ENCODE peak calls at places on chromosomes 5 and 9, in four cellular contexts. V, S, C and I are unnamed samples.

GRCh38 chr9:81877047-81877446 is 51.2 kb upstream of the SPATA31D4 start:
- DNase-seq in C (no peak), S (no peak), V (no peak), I (no peak)

GRCh38 chr5:158819840-158820620 is 279.7 kb downstream of the EBF1 start:
- DNase-seq in V (no peak), S (peak), C (no peak), I (no peak)

GRCh38 chr5:154320690-154321089 is 125.1 kb upstream of the SAP30L start:
- DNase-seq in V (no peak), S (peak), C (no peak), I (no peak)

GRCh38 chr5:73619606-73620334 is 6.2 kb upstream of the ARHGEF28 start:
- DNase-seq in C (no peak), V (no peak), S (no peak), I (no peak)

GRCh38 chr9:134284273-134284672 is 42.0 kb upstream of the RXRA start:
- DNase-seq in V (no peak), S (no peak), C (no peak), I (no peak)

GRCh38 chr5:179212870-179213269 is 132.4 kb downstream of the ADAMTS2 start:
- DNase-seq in V (no peak), S (no peak), C (no peak), I (no peak)

GRCh38 chr5:149265559-149265958 is 6.1 kb upstream of the AFAP1L1 start:
- DNase-seq in S (peak), C (no peak), V (no peak), I (peak)

GRCh38 chr9:127561491-127562270 is 50.4 kb upstream of the STXBP1 start:
- DNase-seq in C (no peak), S (peak), V (peak), I (peak)

GRCh38 chr9:69975681-69976080 is 68.0 kb upstream of the MAMDC2 start:
- DNase-seq in C (no peak), V (no peak), S (peak), I (no peak)

GRCh38 chr9:116792271-116792670 is 105.2 kb downstream of the TRIM32 start:
- DNase-seq in V (no peak), S (no peak), C (peak), I (peak)

DNA sequence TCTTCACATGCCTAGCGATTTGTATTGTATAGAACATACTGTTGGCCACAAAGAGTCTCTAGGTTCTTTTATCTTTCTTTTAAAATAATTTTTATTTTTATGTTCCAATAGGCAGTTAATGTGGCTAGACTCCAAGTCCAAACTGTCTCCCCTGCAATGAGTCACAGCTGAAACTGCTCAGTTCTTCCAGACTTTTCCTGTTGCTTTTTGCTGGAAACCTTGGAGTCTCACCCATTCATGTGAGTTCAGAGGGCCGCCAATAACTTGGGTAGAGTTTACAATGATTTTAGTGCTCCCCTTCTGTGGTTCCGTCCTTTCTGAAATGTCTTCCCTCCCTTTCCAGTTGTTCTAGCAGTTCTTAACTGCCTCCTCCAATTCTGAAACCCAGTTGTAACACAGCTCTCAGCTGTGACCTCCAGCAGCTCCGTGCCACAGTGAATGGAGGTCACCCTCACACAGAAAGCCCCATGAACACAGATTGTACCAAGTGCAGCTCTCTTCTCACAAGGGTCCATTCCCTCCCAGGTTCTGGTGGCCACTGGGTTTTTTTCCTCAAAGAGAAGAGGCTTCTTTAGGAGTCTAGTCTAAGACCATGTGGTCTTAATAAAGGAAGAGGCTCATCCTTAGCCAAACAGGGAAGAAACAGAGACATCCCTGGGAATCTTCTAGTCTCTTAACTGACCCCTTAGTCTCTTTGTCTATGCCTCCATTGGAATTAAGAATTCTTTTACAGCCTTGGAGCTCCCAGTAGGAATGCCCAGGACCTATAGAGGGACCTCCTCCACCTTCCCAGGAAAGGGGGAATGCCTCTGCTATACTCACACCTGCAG is 198.5 kb downstream of the SPOCK1 start:
- DNase-seq in S (peak), V (no peak), C (no peak), I (no peak)
- H3K23ac ChIP-seq in S (no peak), V (no peak), C (no peak), I (no peak)

GRCh38 chr5:107230367-107230766 is 440.4 kb downstream of the EFNA5 start:
- DNase-seq in S (no peak), V (no peak), C (no peak), I (no peak)
- H3K18ac ChIP-seq in S (no peak), V (no peak), C (no peak), I (no peak)

GRCh38 chr9:93297659-93298497 is 113.9 kb downstream of the WNK2 start:
- DNase-seq in S (no peak), V (peak), C (no peak), I (peak)

GRCh38 chr9:93298498-93299417 is 114.8 kb downstream of the WNK2 start:
- DNase-seq in S (no peak), C (no peak), V (peak), I (no peak)

GRCh38 chr9:93295031-93295430 is 111.1 kb downstream of the WNK2 start:
- DNase-seq in V (peak), C (no peak), S (no peak), I (no peak)

GRCh38 chr9:93295456-93296076 is 111.6 kb downstream of the WNK2 start:
- DNase-seq in S (no peak), C (no peak), V (no peak), I (no peak)

DNA sequence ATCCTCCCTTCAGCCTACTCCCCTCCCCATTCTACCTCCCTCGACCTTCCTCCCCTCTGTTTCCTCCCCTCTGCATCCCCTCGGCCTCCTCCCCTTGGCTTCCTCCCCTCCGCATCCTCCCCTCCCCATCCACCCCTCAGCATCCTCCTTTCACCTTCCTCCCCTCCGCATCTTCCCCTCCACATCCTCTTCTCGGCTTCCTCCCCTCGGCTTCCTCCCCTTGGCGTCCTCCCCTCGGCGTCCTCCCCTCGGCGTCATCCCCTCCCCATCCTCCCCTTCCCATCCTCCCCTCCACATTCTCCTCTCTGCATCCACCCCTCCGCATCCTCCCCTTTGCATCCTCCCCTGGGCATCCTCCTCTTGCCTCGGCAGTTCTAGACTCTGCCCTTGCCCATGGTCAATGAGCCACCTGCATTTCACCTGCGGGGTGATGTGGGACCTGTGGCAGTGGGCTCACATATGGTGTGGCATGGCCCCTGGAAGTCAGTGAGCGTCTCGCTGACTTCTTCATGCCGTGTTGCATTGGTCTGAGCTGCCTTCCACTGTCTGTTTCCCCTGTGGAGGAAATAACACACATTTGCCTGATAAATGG is 113.0 kb downstream of the WNK2 start:
- DNase-seq in V (no peak), S (no peak), C (no peak), I (no peak)
- H3K4me2 ChIP-seq in V (no peak), S (no peak), C (no peak), I (no peak)

DNA sequence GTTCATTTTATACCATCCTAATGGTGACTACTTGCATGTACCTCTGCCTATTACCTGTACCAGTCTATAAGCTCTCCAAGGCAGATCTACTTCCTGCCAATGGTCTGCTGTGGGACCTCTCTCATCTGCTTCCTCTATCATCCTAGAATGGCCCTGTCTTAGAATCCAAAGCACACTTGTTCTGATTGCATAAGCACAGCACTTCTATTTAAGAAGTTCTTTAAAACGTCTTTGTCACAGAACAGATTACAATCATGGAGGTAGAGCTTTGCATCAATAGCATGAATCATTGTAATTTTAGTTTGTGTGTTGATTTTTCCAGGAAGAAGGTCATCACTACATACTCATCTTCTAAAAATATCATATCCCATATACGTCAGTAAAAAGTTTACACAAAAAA is 131.8 kb upstream of the ACOT12 start:
- DNase-seq in V (no peak), C (no peak), S (peak), I (no peak)
- H3K23ac ChIP-seq in V (no peak), C (no peak), S (no peak), I (no peak)